ENCODE peak calls at places on chromosomes 3 and 15, in nine cellular contexts. H is H54; I is stimulated activated naive CD8-positive, alpha-beta T cell treated with anti-CD3 and anti-CD28 coated beads, Interleukin-15, amount 100 ng/mL, for 72 hours; X is CD8-positive, alpha-beta T cell; W is HEK293T; B is NAMALWA; S is activated naive CD4-positive, alpha-beta T cell; P is neural progenitor cell; Q is left ventricle myocardium superior. L is an unnamed sample.

GRCh38 chr3:14775574-14775973 is 43.2 kb upstream of the FGD5 start:
- DNase-seq in P (no peak), S (no peak), Q (no peak), W (no peak), B (no peak), H (no peak), X (no peak), I (no peak), L (no peak)

GRCh38 chr15:69854521-69855171 is 243.1 kb downstream of the TLE3 start:
- DNase-seq in S (no peak), W (no peak), B (no peak), P (no peak), I (no peak), X (no peak), H (no peak), Q (no peak), L (no peak)

GRCh38 chr3:34070831-34071230 is 272.4 kb downstream of the PDCD6IP start:
- DNase-seq in S (no peak), X (no peak), B (no peak), Q (no peak), P (no peak), W (no peak), H (no peak), I (no peak), L (no peak)

GRCh38 chr3:65871305-65872141 is 167.2 kb downstream of the MAGI1 start:
- DNase-seq in W (peak), H (no peak), I (no peak), B (no peak), P (peak), Q (peak), S (no peak), X (no peak), L (no peak)

GRCh38 chr3:38147434-38147833 is 9.0 kb downstream of the MYD88 start:
- DNase-seq in W (no peak), X (no peak), P (no peak), H (no peak), S (no peak), Q (no peak), B (no peak), I (no peak), L (no peak)

GRCh38 chr3:32109256-32109655 is 2.8 kb downstream of the GPD1L start:
- DNase-seq in B (no peak), S (no peak), H (no peak), X (no peak), W (no peak), I (no peak), Q (peak), P (no peak), L (no peak)

GRCh38 chr15:55744026-55744655 is 1.2 kb upstream of the PRTG start:
- DNase-seq in B (no peak), S (no peak), W (no peak), X (no peak), I (no peak), P (no peak), Q (no peak), H (no peak), L (no peak)

GRCh38 chr3:138687236-138687635 is 78.7 kb downstream of the FAIM start:
- DNase-seq in X (no peak), H (no peak), W (no peak), B (peak), S (no peak), I (no peak), Q (no peak), P (no peak), L (no peak)

GRCh38 chr3:177973241-177973840 is 562.9 kb upstream of the KCNMB2 start:
- DNase-seq in B (no peak), X (no peak), Q (no peak), H (no peak), P (no peak), W (no peak), S (no peak), I (no peak), L (no peak)

GRCh38 chr15:30923429-30923828 is 19.7 kb downstream of the FAN1 start:
- DNase-seq in I (no peak), W (no peak), Q (peak), X (no peak), H (no peak), P (peak), S (no peak), B (no peak), L (no peak)

GRCh38 chr3:16028604-16029003 is 145.9 kb upstream of the GALNT15 start:
- DNase-seq in X (no peak), Q (no peak), S (no peak), P (no peak), H (no peak), B (no peak), W (no peak), I (no peak), L (no peak)